ENCODE peak calls at places on chromosomes 4 and X, in four cellular contexts. One of them, this sample, is unnamed.

GRCh38 chr4:73847507-73848182 is 5.5 kb upstream of the PF4V1 start:
- DNase-seq in endothelial cell of umbilical vein: no peak
- DNase-seq in SK-N-SH: no peak
- DNase-seq in stomach: no peak
- DNase-seq in this sample: no peak

GRCh38 chr4:156293657-156294297 is 340.1 kb upstream of the CTSO start:
- DNase-seq in endothelial cell of umbilical vein: peak; percentile 86
- DNase-seq in stomach: no peak
- DNase-seq in SK-N-SH: no peak
- DNase-seq in this sample: no peak

GRCh38 chrX:87900320-87900908 is 382.8 kb downstream of the KLHL4 start:
- DNase-seq in stomach: no peak
- DNase-seq in endothelial cell of umbilical vein: no peak
- DNase-seq in SK-N-SH: no peak
- DNase-seq in this sample: no peak

GRCh38 chr4:148445071-148445902 is 3.1 kb upstream of the NR3C2 start:
- DNase-seq in stomach: peak; percentile 66
- DNase-seq in SK-N-SH: peak; percentile 72
- DNase-seq in endothelial cell of umbilical vein: peak; percentile 71
- DNase-seq in this sample: peak; percentile 94

GRCh38 chr4:2935762-2936743 is 27.2 kb downstream of the NOP14 start:
- DNase-seq in endothelial cell of umbilical vein: no peak
- DNase-seq in SK-N-SH: no peak
- DNase-seq in stomach: peak; percentile 27
- DNase-seq in this sample: peak; percentile 69

GRCh38 chr4:41155194-41155830 is 59.0 kb downstream of the APBB2 start:
- DNase-seq in SK-N-SH: no peak
- DNase-seq in endothelial cell of umbilical vein: peak; percentile 68
- DNase-seq in stomach: no peak
- DNase-seq in this sample: no peak

GRCh38 chrX:124573458-124573857 is 227.1 kb downstream of the SH2D1A start:
- DNase-seq in stomach: no peak
- DNase-seq in endothelial cell of umbilical vein: no peak
- DNase-seq in SK-N-SH: no peak
- DNase-seq in this sample: no peak

GRCh38 chr4:62302710-62303109 is 1102.6 kb downstream of the ADGRL3 start:
- DNase-seq in stomach: no peak
- DNase-seq in SK-N-SH: no peak
- DNase-seq in endothelial cell of umbilical vein: no peak
- DNase-seq in this sample: no peak

GRCh38 chrX:68936608-68937007 is 107.8 kb downstream of the EFNB1 start:
- DNase-seq in SK-N-SH: no peak
- DNase-seq in stomach: peak; percentile 22
- DNase-seq in endothelial cell of umbilical vein: no peak
- DNase-seq in this sample: peak; percentile 16

GRCh38 chr4:176920694-176921093 is 128.0 kb upstream of the VEGFC start:
- DNase-seq in stomach: no peak
- DNase-seq in endothelial cell of umbilical vein: peak; percentile 91
- DNase-seq in SK-N-SH: no peak
- DNase-seq in this sample: no peak

GRCh38 chr4:84847978-84848377 is 118.5 kb downstream of the WDFY3 start:
- DNase-seq in SK-N-SH: no peak
- DNase-seq in endothelial cell of umbilical vein: no peak
- DNase-seq in stomach: no peak
- DNase-seq in this sample: no peak

GRCh38 chr4:82886145-82886942 is 4.6 kb downstream of the SEC31A start:
- DNase-seq in endothelial cell of umbilical vein: no peak
- DNase-seq in stomach: no peak
- DNase-seq in SK-N-SH: no peak
- DNase-seq in this sample: no peak

GRCh38 chr4:159342374-159342773 is 239.5 kb downstream of the RAPGEF2 start:
- DNase-seq in endothelial cell of umbilical vein: no peak
- DNase-seq in SK-N-SH: no peak
- DNase-seq in stomach: no peak
- DNase-seq in this sample: no peak

GRCh38 chr4:159346681-159347080 is 243.8 kb downstream of the RAPGEF2 start:
- DNase-seq in endothelial cell of umbilical vein: no peak
- DNase-seq in SK-N-SH: no peak
- DNase-seq in stomach: no peak
- DNase-seq in this sample: no peak

GRCh38 chr4:159344877-159345276 is 242.0 kb downstream of the RAPGEF2 start:
- DNase-seq in endothelial cell of umbilical vein: no peak
- DNase-seq in SK-N-SH: no peak
- DNase-seq in stomach: no peak
- DNase-seq in this sample: no peak

GRCh38 chr4:159341486-159341885 is 238.6 kb downstream of the RAPGEF2 start:
- DNase-seq in SK-N-SH: no peak
- DNase-seq in endothelial cell of umbilical vein: no peak
- DNase-seq in stomach: no peak
- DNase-seq in this sample: no peak
- H3K36me3 ChIP-seq in SK-N-SH: peaks cover 67% of the 10 kb centered on the region
- H3K36me3 ChIP-seq in endothelial cell of umbilical vein: peaks cover 10% of the 10 kb centered on the region
- H3K36me3 ChIP-seq in stomach: peaks cover 76% of the 10 kb centered on the region
- H3K36me3 ChIP-seq in this sample: peaks cover 84% of the 10 kb centered on the region

GRCh38 chr4:123898941-123899666 is 502.5 kb downstream of the SPRY1 start:
- DNase-seq in stomach: no peak
- DNase-seq in SK-N-SH: no peak
- DNase-seq in endothelial cell of umbilical vein: peak; percentile 68
- DNase-seq in this sample: no peak
- TF ChIP-seq POLR2AphosphoS5 in stomach: no peak
- TF ChIP-seq POLR2AphosphoS5 in SK-N-SH: no peak
- TF ChIP-seq POLR2AphosphoS5 in endothelial cell of umbilical vein: no peak
- TF ChIP-seq POLR2AphosphoS5 in this sample: no peak

GRCh38 chr4:507745-508512 is 8.9 kb downstream of the PIGG start:
- DNase-seq in endothelial cell of umbilical vein: no peak
- DNase-seq in SK-N-SH: no peak
- DNase-seq in stomach: no peak
- DNase-seq in this sample: no peak

GRCh38 chr4:513327-513726 is 14.3 kb downstream of the PIGG start:
- DNase-seq in SK-N-SH: no peak
- DNase-seq in stomach: no peak
- DNase-seq in endothelial cell of umbilical vein: no peak
- DNase-seq in this sample: no peak

GRCh38 chr4:504076-504475 is 5.1 kb downstream of the PIGG start:
- DNase-seq in endothelial cell of umbilical vein: no peak
- DNase-seq in SK-N-SH: no peak
- DNase-seq in stomach: no peak
- DNase-seq in this sample: no peak

GRCh38 chr4:509374-509676 is 10.3 kb downstream of the PIGG start:
- DNase-seq in SK-N-SH: no peak
- DNase-seq in stomach: no peak
- DNase-seq in endothelial cell of umbilical vein: no peak
- DNase-seq in this sample: no peak

DNA sequence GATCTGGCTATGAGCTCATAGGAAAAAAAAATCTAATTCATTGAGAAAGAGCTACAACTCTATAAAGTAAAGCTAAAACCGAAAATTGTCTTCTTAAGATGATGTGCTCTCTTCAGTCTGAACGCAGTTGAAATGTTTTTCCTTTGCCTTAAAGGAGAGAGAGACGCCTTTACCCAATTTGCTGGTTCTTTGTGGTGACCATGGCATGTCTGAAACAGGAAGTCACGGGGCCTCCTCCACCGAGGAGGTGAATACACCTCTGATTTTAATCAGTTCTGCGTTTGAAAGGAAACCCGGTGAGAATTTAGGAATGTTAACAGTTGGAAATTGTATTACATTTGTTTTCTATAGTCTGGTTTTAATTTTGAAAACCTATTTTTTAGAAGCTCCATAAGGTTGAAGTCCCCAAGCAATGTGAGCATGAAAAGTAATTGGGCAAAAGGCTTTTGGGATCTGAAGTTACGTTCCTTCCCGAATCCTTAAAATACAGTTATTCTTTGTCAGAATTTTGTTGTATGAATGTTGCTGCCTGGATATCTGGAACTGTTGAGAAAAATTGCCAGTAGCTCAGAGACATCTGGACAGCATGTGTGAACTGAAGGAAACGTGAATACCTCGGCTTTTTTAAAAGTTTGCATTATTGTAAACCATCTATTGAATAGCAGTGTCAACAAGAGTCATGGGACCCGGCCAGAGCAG is 9.8 kb downstream of the PIGG start:
- DNase-seq in endothelial cell of umbilical vein: no peak
- DNase-seq in stomach: no peak
- DNase-seq in SK-N-SH: no peak
- DNase-seq in this sample: no peak
- H3K36me3 ChIP-seq in endothelial cell of umbilical vein: peaks cover 36% of the 10 kb centered on the region
- H3K36me3 ChIP-seq in stomach: peaks cover 87% of the 10 kb centered on the region
- H3K36me3 ChIP-seq in SK-N-SH: peaks cover 31% of the 10 kb centered on the region
- H3K36me3 ChIP-seq in this sample: peaks cover 66% of the 10 kb centered on the region

DNA sequence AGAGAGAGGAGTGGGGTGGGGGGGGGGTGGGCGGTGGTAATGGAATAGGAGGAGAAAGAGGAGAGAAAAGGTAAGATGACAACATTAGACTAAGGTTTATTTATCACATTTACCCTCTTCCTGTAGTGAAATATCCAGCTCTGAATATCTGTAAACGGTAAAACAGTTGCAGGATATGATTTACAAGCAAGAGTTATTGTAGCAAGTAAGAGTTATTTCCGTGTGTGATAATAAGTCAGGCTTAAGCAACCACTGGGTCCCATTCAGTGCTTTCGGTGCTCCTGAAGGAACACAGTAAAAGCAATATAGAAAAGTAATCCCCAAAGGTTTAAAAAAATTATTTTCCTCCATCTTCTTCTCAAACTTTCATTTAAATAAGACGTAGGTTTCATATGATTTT is 103.6 kb downstream of the MANBA start:
- DNase-seq in SK-N-SH: no peak
- DNase-seq in endothelial cell of umbilical vein: no peak
- DNase-seq in stomach: no peak
- DNase-seq in this sample: no peak
- TF ChIP-seq POLR2AphosphoS5 in SK-N-SH: no peak
- TF ChIP-seq POLR2AphosphoS5 in endothelial cell of umbilical vein: no peak
- TF ChIP-seq POLR2AphosphoS5 in stomach: no peak
- TF ChIP-seq POLR2AphosphoS5 in this sample: no peak

This sample was measured in spleen.